ENCODE peak calls at places on chromosomes 3 and 15, in five cellular contexts. E is SK-N-SH, B is K562, G is HepG2, S is GM12878. N is an unnamed sample.

GRCh38 chr15:90807687-90808086 is 60.7 kb upstream of the FURIN start:
- DNase-seq in S (no peak), B (no peak), G (no peak), E (no peak), N (no peak)

GRCh38 chr3:66010348-66011097 is 28.2 kb downstream of the MAGI1 start:
- DNase-seq in G (peak; percentile 16), S (no peak), E (no peak), B (no peak), N (no peak)

GRCh38 chr15:28927043-28927442 is 41.3 kb downstream of the APBA2 start:
- DNase-seq in B (peak; percentile 57), G (no peak), S (no peak), E (no peak), N (no peak)

GRCh38 chr3:120438971-120439370 is 11.8 kb downstream of the FSTL1 start:
- DNase-seq in B (no peak), S (no peak), E (no peak), G (no peak), N (no peak)

GRCh38 chr3:124584552-124585391 is 145.5 kb upstream of the UMPS start:
- DNase-seq in E (peak; percentile 91), S (no peak), G (peak; percentile 73), B (peak; percentile 63), N (peak; percentile 77)

GRCh38 chr3:112761062-112761638 is 85.5 kb downstream of the CD200R1L start:
- DNase-seq in E (no peak), S (no peak), G (no peak), B (no peak), N (no peak)

GRCh38 chr15:41992803-41993190 is 20.4 kb upstream of the EHD4 start:
- DNase-seq in E (no peak), G (no peak), S (no peak), B (no peak), N (no peak)

GRCh38 chr3:59192473-59192872 is 142.6 kb upstream of the CFAP20DC start:
- DNase-seq in B (no peak), G (no peak), E (no peak), S (no peak), N (no peak)

GRCh38 chr3:156605686-156606605 is 51.0 kb upstream of the SSR3 start:
- DNase-seq in E (peak; percentile 39), G (no peak), B (peak; percentile 83), S (no peak), N (peak; percentile 22)

GRCh38 chr3:149971403-149972075 is 844 bp upstream of the PFN2 start:
- DNase-seq in E (no peak), S (no peak), B (peak; percentile 15), G (peak; percentile 15), N (no peak)

GRCh38 chr3:116966649-116967048 is 257.1 kb downstream of the TUSC7 start:
- DNase-seq in B (no peak), S (no peak), E (no peak), G (no peak), N (no peak)

GRCh38 chr15:77579498-77580188 is 53.1 kb downstream of the LINGO1 start:
- DNase-seq in G (no peak), S (no peak), E (no peak), B (no peak), N (no peak)

GRCh38 chr3:138019288-138020069 is 9.5 kb downstream of the CLDN18 start:
- DNase-seq in E (no peak), S (no peak), B (no peak), G (no peak), N (no peak)

GRCh38 chr3:12188328-12188648 is 29.6 kb upstream of the TIMP4 start:
- DNase-seq in S (no peak), B (no peak), G (no peak), E (no peak), N (no peak)

GRCh38 chr3:48851407-48851806 is 3.7 kb upstream of the PRKAR2A start:
- DNase-seq in E (peak; percentile 76), S (no peak), G (no peak), B (no peak), N (no peak)

GRCh38 chr3:188595890-188596376 is 442.0 kb downstream of the LPP start:
- DNase-seq in S (no peak), E (no peak), G (no peak), B (no peak), N (no peak)

GRCh38 chr3:114293846-114294245 is at the start of gene TIGIT:
- DNase-seq in S (no peak), B (no peak), G (no peak), E (no peak), N (no peak)

GRCh38 chr3:72036899-72037298 is 252.0 kb upstream of the PROK2 start:
- DNase-seq in S (no peak), B (no peak), E (no peak), G (no peak), N (no peak)

GRCh38 chr3:4823385-4823784 is 155.9 kb upstream of the BHLHE40 start:
- DNase-seq in S (no peak), B (no peak), E (no peak), G (no peak), N (no peak)

GRCh38 chr3:158166223-158166622 is 56.3 kb downstream of the RSRC1 start:
- DNase-seq in G (no peak), E (peak; percentile 21), B (no peak), S (no peak), N (no peak)

GRCh38 chr3:46695962-46696922 is 2.8 kb upstream of the ALS2CL start:
- DNase-seq in E (no peak), S (no peak), G (no peak), B (no peak), N (no peak)

GRCh38 chr15:30882861-30883433 is 20.8 kb upstream of the FAN1 start:
- DNase-seq in E (no peak), B (no peak), G (no peak), S (no peak), N (no peak)

GRCh38 chr3:187210555-187211327 is 13.5 kb downstream of the RTP1 start:
- DNase-seq in G (no peak), B (peak; percentile 20), E (no peak), S (no peak), N (no peak)

GRCh38 chr15:33021806-33022389 is 172.6 kb downstream of the FMN1 start:
- DNase-seq in B (peak; percentile 48), G (peak; percentile 22), S (no peak), E (peak; percentile 79), N (peak; percentile 31)

GRCh38 chr3:197050511-197050910 is 20.9 kb upstream of the MELTF start:
- DNase-seq in S (peak; percentile 59), E (no peak), G (no peak), B (no peak), N (no peak)

GRCh38 chr3:127639173-127640030 is 10.4 kb downstream of the PODXL2 start:
- DNase-seq in B (no peak), G (no peak), E (no peak), S (no peak), N (no peak)

GRCh38 chr3:155418426-155418825 is 124.9 kb upstream of the STRIT1 start:
- DNase-seq in E (peak; percentile 68), G (no peak), S (no peak), B (no peak), N (no peak)

GRCh38 chr3:150300376-150300775 is 107.7 kb upstream of the TSC22D2 start:
- DNase-seq in S (no peak), B (no peak), G (no peak), E (no peak), N (no peak)

GRCh38 chr15:36252117-36252711 is 327.2 kb upstream of the CDIN1 start:
- DNase-seq in E (no peak), S (no peak), B (no peak), G (peak; percentile 1), N (no peak)

DNA sequence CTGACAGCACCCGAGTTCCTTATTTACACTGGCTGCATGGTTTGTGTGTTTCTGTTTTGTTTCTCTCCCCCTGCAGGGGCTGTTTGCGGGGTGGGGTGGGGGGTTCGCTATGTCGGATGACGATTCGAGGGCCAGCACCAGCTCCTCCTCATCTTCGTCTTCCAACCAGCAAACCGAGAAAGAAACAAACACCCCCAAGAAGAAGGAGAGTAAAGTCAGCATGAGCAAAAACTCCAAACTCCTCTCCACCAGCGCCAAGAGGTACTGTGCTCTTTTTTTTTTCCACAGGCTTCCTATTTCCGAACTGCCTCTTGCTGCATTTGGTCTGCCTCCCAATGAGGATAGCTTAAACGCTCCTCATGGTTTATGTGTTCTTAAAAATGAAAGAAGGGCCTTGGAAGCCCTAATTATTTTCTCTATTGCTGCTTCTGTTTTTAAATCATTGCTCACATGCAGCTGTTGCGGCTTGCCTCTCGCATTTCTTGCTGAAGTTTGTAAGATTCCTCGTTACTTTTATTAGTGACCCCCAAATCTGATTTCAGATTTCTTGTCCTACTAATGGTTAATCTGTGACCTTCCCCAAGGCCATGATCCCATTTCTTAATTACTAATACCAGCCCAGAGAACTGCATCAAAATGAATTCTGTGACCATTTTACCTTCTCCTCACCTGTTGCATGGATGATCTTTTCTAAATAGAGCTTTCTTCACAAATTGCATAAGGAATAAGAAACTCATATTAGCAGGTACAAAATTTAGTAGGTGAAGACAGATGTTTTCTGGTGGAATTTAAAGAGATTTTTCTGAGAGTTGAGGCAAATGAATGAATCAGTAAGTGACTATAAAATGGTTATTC is 1.6 kb downstream of the UBE2E1 start:
- DNase-seq in B (peak; percentile 15), E (no peak), S (no peak), G (no peak), N (no peak)
- TF ChIP-seq FOXM1 in B (no peak), E (no peak), S (no peak), G (no peak), N (no peak)

DNA sequence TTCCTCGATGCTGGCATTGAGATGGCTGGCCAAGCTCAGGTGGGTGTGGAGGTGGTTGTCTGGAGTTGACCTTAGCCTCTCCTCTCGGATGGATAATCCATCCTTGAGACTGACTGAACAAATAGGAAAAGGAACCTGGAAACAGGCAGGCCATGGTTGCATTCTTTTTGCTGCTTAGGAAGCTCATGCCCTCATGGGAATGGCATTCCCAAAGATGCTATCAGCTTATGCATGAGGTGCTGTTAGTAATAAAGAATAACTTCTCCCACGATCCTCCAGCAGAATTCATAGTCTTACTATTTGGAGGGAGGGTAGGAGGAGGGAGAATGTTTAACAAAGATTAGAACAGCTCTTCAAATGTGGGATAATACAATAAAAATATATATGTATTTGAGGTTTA is 303.0 kb upstream of the TPM1 start:
- DNase-seq in G (no peak), S (no peak), E (peak; percentile 17), B (no peak), N (no peak)
- TF ChIP-seq FOXM1 in G (no peak), S (no peak), E (peak; percentile 54), B (no peak), N (no peak)

GRCh38 chr15:79185199-79185598 is 94.6 kb upstream of the RASGRF1 start:
- DNase-seq in G (no peak), E (peak; percentile 41), B (peak; percentile 38), S (no peak), N (peak; percentile 63)
- TF ChIP-seq FOXM1 in G (no peak), E (no peak), B (no peak), S (no peak), N (no peak)

GRCh38 chr3:22713936-22714335 is 489.2 kb upstream of the UBE2E2 start:
- DNase-seq in E (no peak), S (no peak), G (peak; percentile 2), B (no peak), N (no peak)
- TF ChIP-seq FOXM1 in E (no peak), S (no peak), G (no peak), B (no peak), N (no peak)

N was measured in HEK293T.